ENCODE peak calls at places on chromosomes 12 and 14, in ten cellular contexts. One of them, this sample, is unnamed.

GRCh38 chr14:95196268-95196667 is 38.9 kb upstream of the DICER1 start:
- DNase-seq in DND-41: no peak
- DNase-seq in thoracic aorta: no peak
- DNase-seq in left ventricle myocardium inferior: no peak
- DNase-seq in ovary: no peak
- DNase-seq in effector memory CD4-positive, alpha-beta T cell: no peak
- DNase-seq in stomach: no peak
- DNase-seq in osteoblast: no peak
- DNase-seq in pancreas: no peak
- DNase-seq in prostate gland: no peak
- DNase-seq in this sample: no peak

GRCh38 chr12:8697476-8698131 is at the start of gene RIMKLB:
- DNase-seq in DND-41: peak; percentile 84
- DNase-seq in thoracic aorta: peak; percentile 53
- DNase-seq in left ventricle myocardium inferior: peak; percentile 88
- DNase-seq in ovary: peak; percentile 89
- DNase-seq in effector memory CD4-positive, alpha-beta T cell: peak; percentile 64
- DNase-seq in stomach: peak; percentile 79
- DNase-seq in osteoblast: peak; percentile 97
- DNase-seq in pancreas: peak; percentile 85
- DNase-seq in prostate gland: peak; percentile 81
- DNase-seq in this sample: peak; percentile 62

GRCh38 chr12:49131051-49131972 is at the start of gene TUBA1B:
- DNase-seq in DND-41: peak; percentile 91
- DNase-seq in thoracic aorta: peak; percentile 72
- DNase-seq in left ventricle myocardium inferior: peak; percentile 94
- DNase-seq in ovary: peak; percentile 93
- DNase-seq in effector memory CD4-positive, alpha-beta T cell: peak; percentile 84
- DNase-seq in stomach: peak; percentile 93
- DNase-seq in osteoblast: peak; percentile 96
- DNase-seq in pancreas: peak; percentile 97
- DNase-seq in prostate gland: peak; percentile 90
- DNase-seq in this sample: peak; percentile 66

GRCh38 chr12:49537709-49538601 is 875 bp upstream of the KCNH3 start:
- DNase-seq in DND-41: no peak
- DNase-seq in thoracic aorta: no peak
- DNase-seq in left ventricle myocardium inferior: no peak
- DNase-seq in ovary: no peak
- DNase-seq in effector memory CD4-positive, alpha-beta T cell: no peak
- DNase-seq in stomach: peak; percentile 29
- DNase-seq in osteoblast: peak; percentile 89
- DNase-seq in pancreas: peak; percentile 65
- DNase-seq in prostate gland: no peak
- DNase-seq in this sample: no peak

GRCh38 chr12:81950871-81951270 is 191.7 kb upstream of the PPFIA2 start:
- DNase-seq in DND-41: no peak
- DNase-seq in thoracic aorta: no peak
- DNase-seq in left ventricle myocardium inferior: no peak
- DNase-seq in ovary: no peak
- DNase-seq in effector memory CD4-positive, alpha-beta T cell: no peak
- DNase-seq in stomach: no peak
- DNase-seq in osteoblast: no peak
- DNase-seq in pancreas: no peak
- DNase-seq in prostate gland: no peak
- DNase-seq in this sample: no peak

GRCh38 chr14:63737582-63738006 is 9.7 kb upstream of the SGPP1 start:
- DNase-seq in DND-41: no peak
- DNase-seq in thoracic aorta: no peak
- DNase-seq in left ventricle myocardium inferior: no peak
- DNase-seq in ovary: no peak
- DNase-seq in effector memory CD4-positive, alpha-beta T cell: no peak
- DNase-seq in stomach: no peak
- DNase-seq in osteoblast: no peak
- DNase-seq in pancreas: no peak
- DNase-seq in prostate gland: no peak
- DNase-seq in this sample: no peak

GRCh38 chr12:29073631-29074239 is 75.3 kb upstream of the FAR2 start:
- DNase-seq in DND-41: peak; percentile 21
- DNase-seq in thoracic aorta: no peak
- DNase-seq in left ventricle myocardium inferior: no peak
- DNase-seq in ovary: no peak
- DNase-seq in effector memory CD4-positive, alpha-beta T cell: no peak
- DNase-seq in stomach: no peak
- DNase-seq in osteoblast: no peak
- DNase-seq in pancreas: no peak
- DNase-seq in prostate gland: peak; percentile 6
- DNase-seq in this sample: no peak

GRCh38 chr14:23910081-23910875 is 43.3 kb upstream of the DHRS4 start:
- DNase-seq in DND-41: peak; percentile 28
- DNase-seq in thoracic aorta: no peak
- DNase-seq in left ventricle myocardium inferior: no peak
- DNase-seq in ovary: peak; percentile 45
- DNase-seq in effector memory CD4-positive, alpha-beta T cell: no peak
- DNase-seq in stomach: peak; percentile 69
- DNase-seq in osteoblast: peak; percentile 87
- DNase-seq in pancreas: no peak
- DNase-seq in prostate gland: no peak
- DNase-seq in this sample: no peak

GRCh38 chr12:106459534-106459933 is 102.0 kb downstream of the POLR3B start:
- DNase-seq in DND-41: no peak
- DNase-seq in thoracic aorta: no peak
- DNase-seq in left ventricle myocardium inferior: no peak
- DNase-seq in ovary: no peak
- DNase-seq in effector memory CD4-positive, alpha-beta T cell: no peak
- DNase-seq in stomach: no peak
- DNase-seq in osteoblast: no peak
- DNase-seq in pancreas: no peak
- DNase-seq in prostate gland: no peak
- DNase-seq in this sample: no peak

GRCh38 chr12:5494343-5494742 is 62.4 kb downstream of the NTF3 start:
- DNase-seq in DND-41: no peak
- DNase-seq in thoracic aorta: no peak
- DNase-seq in left ventricle myocardium inferior: no peak
- DNase-seq in ovary: no peak
- DNase-seq in effector memory CD4-positive, alpha-beta T cell: no peak
- DNase-seq in stomach: no peak
- DNase-seq in osteoblast: no peak
- DNase-seq in pancreas: no peak
- DNase-seq in prostate gland: no peak
- DNase-seq in this sample: no peak
- H3K27ac ChIP-seq in DND-41: no peak overlapping the region
- H3K27ac ChIP-seq in thoracic aorta: no peak overlapping the region
- H3K27ac ChIP-seq in left ventricle myocardium inferior: no peak overlapping the region
- H3K27ac ChIP-seq in ovary: no peak overlapping the region
- H3K27ac ChIP-seq in effector memory CD4-positive, alpha-beta T cell: no peak overlapping the region
- H3K27ac ChIP-seq in stomach: no peak overlapping the region
- H3K27ac ChIP-seq in osteoblast: no peak overlapping the region
- H3K27ac ChIP-seq in pancreas: no peak overlapping the region
- H3K27ac ChIP-seq in prostate gland: no peak overlapping the region
- H3K27ac ChIP-seq in this sample: no peak overlapping the region

GRCh38 chr12:7130537-7130790 is 293 bp downstream of the CLSTN3 start:
- DNase-seq in DND-41: no peak
- DNase-seq in thoracic aorta: no peak
- DNase-seq in left ventricle myocardium inferior: no peak
- DNase-seq in ovary: no peak
- DNase-seq in effector memory CD4-positive, alpha-beta T cell: no peak
- DNase-seq in stomach: no peak
- DNase-seq in osteoblast: no peak
- DNase-seq in pancreas: no peak
- DNase-seq in prostate gland: no peak
- DNase-seq in this sample: no peak
- H3K27ac ChIP-seq in DND-41: peak overlapping the region; percentile 64
- H3K27ac ChIP-seq in thoracic aorta: peak overlapping the region; percentile 20
- H3K27ac ChIP-seq in left ventricle myocardium inferior: peak overlapping the region; percentile 63
- H3K27ac ChIP-seq in ovary: peak overlapping the region; percentile 90
- H3K27ac ChIP-seq in effector memory CD4-positive, alpha-beta T cell: peak overlapping the region; percentile 74
- H3K27ac ChIP-seq in stomach: peak overlapping the region; percentile 77
- H3K27ac ChIP-seq in osteoblast: no peak overlapping the region
- H3K27ac ChIP-seq in pancreas: peak overlapping the region; percentile 62
- H3K27ac ChIP-seq in prostate gland: peak overlapping the region; percentile 70
- H3K27ac ChIP-seq in this sample: peak overlapping the region; percentile 64

GRCh38 chr12:464484-465267 is 4.9 kb downstream of the B4GALNT3 start:
- DNase-seq in DND-41: no peak
- DNase-seq in thoracic aorta: no peak
- DNase-seq in left ventricle myocardium inferior: no peak
- DNase-seq in ovary: no peak
- DNase-seq in effector memory CD4-positive, alpha-beta T cell: no peak
- DNase-seq in stomach: peak; percentile 71
- DNase-seq in osteoblast: peak; percentile 85
- DNase-seq in pancreas: no peak
- DNase-seq in prostate gland: no peak
- DNase-seq in this sample: no peak

GRCh38 chr12:468671-469389 is 9.1 kb downstream of the B4GALNT3 start:
- DNase-seq in DND-41: no peak
- DNase-seq in thoracic aorta: no peak
- DNase-seq in left ventricle myocardium inferior: no peak
- DNase-seq in ovary: no peak
- DNase-seq in effector memory CD4-positive, alpha-beta T cell: no peak
- DNase-seq in stomach: peak; percentile 61
- DNase-seq in osteoblast: no peak
- DNase-seq in pancreas: no peak
- DNase-seq in prostate gland: no peak
- DNase-seq in this sample: no peak

GRCh38 chr12:467591-467990 is 7.9 kb downstream of the B4GALNT3 start:
- DNase-seq in DND-41: no peak
- DNase-seq in thoracic aorta: no peak
- DNase-seq in left ventricle myocardium inferior: no peak
- DNase-seq in ovary: no peak
- DNase-seq in effector memory CD4-positive, alpha-beta T cell: no peak
- DNase-seq in stomach: no peak
- DNase-seq in osteoblast: no peak
- DNase-seq in pancreas: no peak
- DNase-seq in prostate gland: no peak
- DNase-seq in this sample: no peak

GRCh38 chr12:466039-466438 is 6.3 kb downstream of the B4GALNT3 start:
- DNase-seq in DND-41: no peak
- DNase-seq in thoracic aorta: no peak
- DNase-seq in left ventricle myocardium inferior: no peak
- DNase-seq in ovary: no peak
- DNase-seq in effector memory CD4-positive, alpha-beta T cell: no peak
- DNase-seq in stomach: peak; percentile 81
- DNase-seq in osteoblast: no peak
- DNase-seq in pancreas: no peak
- DNase-seq in prostate gland: peak; percentile 33
- DNase-seq in this sample: no peak

DNA sequence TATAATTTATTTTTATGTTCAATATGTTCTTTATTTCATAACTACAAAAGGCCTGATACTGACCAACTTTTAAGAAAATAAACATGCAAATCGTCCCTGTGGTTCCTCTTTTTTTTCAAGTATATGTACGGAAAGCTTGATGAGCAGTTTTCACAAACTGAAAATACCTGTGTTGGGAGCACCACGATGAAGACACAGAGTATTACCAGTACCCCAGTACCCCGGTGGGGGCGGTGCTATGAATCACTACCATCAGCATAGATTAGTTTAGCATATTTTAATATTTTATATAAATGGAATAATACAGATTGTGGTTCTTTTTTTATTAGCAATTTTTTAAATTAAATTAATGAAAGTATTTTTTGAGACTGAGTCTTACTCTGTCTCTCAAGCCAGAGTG is 7.0 kb downstream of the B4GALNT3 start:
- DNase-seq in DND-41: no peak
- DNase-seq in thoracic aorta: no peak
- DNase-seq in left ventricle myocardium inferior: no peak
- DNase-seq in ovary: no peak
- DNase-seq in effector memory CD4-positive, alpha-beta T cell: no peak
- DNase-seq in stomach: no peak
- DNase-seq in osteoblast: no peak
- DNase-seq in pancreas: no peak
- DNase-seq in prostate gland: no peak
- DNase-seq in this sample: no peak
- H3K27ac ChIP-seq in DND-41: no peak overlapping the region
- H3K27ac ChIP-seq in thoracic aorta: peak overlapping the region; percentile 56
- H3K27ac ChIP-seq in left ventricle myocardium inferior: peak overlapping the region; percentile 91
- H3K27ac ChIP-seq in ovary: no peak overlapping the region
- H3K27ac ChIP-seq in effector memory CD4-positive, alpha-beta T cell: no peak overlapping the region
- H3K27ac ChIP-seq in stomach: peak overlapping the region; percentile 84
- H3K27ac ChIP-seq in osteoblast: no peak overlapping the region
- H3K27ac ChIP-seq in pancreas: no peak overlapping the region
- H3K27ac ChIP-seq in prostate gland: no peak overlapping the region
- H3K27ac ChIP-seq in this sample: no peak overlapping the region

GRCh38 chr14:103450423-103450822 is 65.2 kb downstream of the MARK3 start:
- DNase-seq in DND-41: no peak
- DNase-seq in thoracic aorta: no peak
- DNase-seq in left ventricle myocardium inferior: no peak
- DNase-seq in ovary: no peak
- DNase-seq in effector memory CD4-positive, alpha-beta T cell: no peak
- DNase-seq in stomach: no peak
- DNase-seq in osteoblast: no peak
- DNase-seq in pancreas: no peak
- DNase-seq in prostate gland: no peak
- DNase-seq in this sample: no peak

GRCh38 chr14:103451401-103451800 is 66.2 kb downstream of the MARK3 start:
- DNase-seq in DND-41: no peak
- DNase-seq in thoracic aorta: no peak
- DNase-seq in left ventricle myocardium inferior: no peak
- DNase-seq in ovary: no peak
- DNase-seq in effector memory CD4-positive, alpha-beta T cell: no peak
- DNase-seq in stomach: no peak
- DNase-seq in osteoblast: no peak
- DNase-seq in pancreas: no peak
- DNase-seq in prostate gland: no peak
- DNase-seq in this sample: no peak

GRCh38 chr14:103460415-103460814 is 62.2 kb downstream of the CKB start:
- DNase-seq in DND-41: no peak
- DNase-seq in thoracic aorta: no peak
- DNase-seq in left ventricle myocardium inferior: no peak
- DNase-seq in ovary: no peak
- DNase-seq in effector memory CD4-positive, alpha-beta T cell: no peak
- DNase-seq in stomach: no peak
- DNase-seq in osteoblast: no peak
- DNase-seq in pancreas: no peak
- DNase-seq in prostate gland: no peak
- DNase-seq in this sample: no peak

GRCh38 chr14:103453791-103454190 is 68.6 kb downstream of the MARK3 start:
- DNase-seq in DND-41: no peak
- DNase-seq in thoracic aorta: no peak
- DNase-seq in left ventricle myocardium inferior: no peak
- DNase-seq in ovary: no peak
- DNase-seq in effector memory CD4-positive, alpha-beta T cell: no peak
- DNase-seq in stomach: no peak
- DNase-seq in osteoblast: no peak
- DNase-seq in pancreas: no peak
- DNase-seq in prostate gland: no peak
- DNase-seq in this sample: no peak

DNA sequence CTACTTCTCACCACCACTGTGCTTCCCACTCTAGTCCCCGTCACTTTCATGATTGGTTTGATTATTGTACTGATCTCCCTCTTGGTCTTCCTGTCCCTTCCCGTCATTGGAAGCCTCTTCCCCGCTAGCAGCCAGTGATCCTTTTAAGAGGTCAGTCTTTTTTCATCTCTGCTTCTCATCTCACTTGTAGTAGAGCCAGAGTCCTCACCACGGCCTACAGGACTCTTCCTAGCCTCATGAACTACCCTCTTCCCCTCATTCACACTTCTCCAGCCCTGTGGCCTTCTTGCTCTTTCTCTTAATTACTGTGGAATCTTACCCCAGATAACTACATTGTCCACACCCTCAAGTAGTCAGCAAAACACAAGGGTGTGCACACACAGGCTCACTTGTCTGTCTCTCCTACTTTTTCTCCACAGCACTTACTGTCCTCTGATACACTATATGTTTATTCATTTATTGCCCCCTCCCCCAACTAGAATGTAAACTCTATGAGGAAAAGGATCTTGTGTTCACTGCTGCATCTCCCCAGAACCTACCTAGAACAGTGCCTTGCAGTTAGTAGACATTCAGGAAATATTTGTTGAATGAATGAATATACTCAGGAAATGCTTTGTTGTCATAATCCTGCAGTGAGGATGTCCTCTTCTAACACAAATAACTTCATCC is 66.3 kb downstream of the CKB start:
- DNase-seq in DND-41: no peak
- DNase-seq in thoracic aorta: no peak
- DNase-seq in left ventricle myocardium inferior: no peak
- DNase-seq in ovary: no peak
- DNase-seq in effector memory CD4-positive, alpha-beta T cell: no peak
- DNase-seq in stomach: no peak
- DNase-seq in osteoblast: no peak
- DNase-seq in pancreas: no peak
- DNase-seq in prostate gland: no peak
- DNase-seq in this sample: no peak
- H3K27ac ChIP-seq in DND-41: no peak overlapping the region
- H3K27ac ChIP-seq in thoracic aorta: no peak overlapping the region
- H3K27ac ChIP-seq in left ventricle myocardium inferior: no peak overlapping the region
- H3K27ac ChIP-seq in ovary: no peak overlapping the region
- H3K27ac ChIP-seq in effector memory CD4-positive, alpha-beta T cell: no peak overlapping the region
- H3K27ac ChIP-seq in stomach: no peak overlapping the region
- H3K27ac ChIP-seq in osteoblast: peak overlapping the region; percentile 19
- H3K27ac ChIP-seq in pancreas: no peak overlapping the region
- H3K27ac ChIP-seq in prostate gland: no peak overlapping the region
- H3K27ac ChIP-seq in this sample: no peak overlapping the region